ENCODE peak calls at places on chromosomes 13 and 19, in six cellular contexts. Z is CD8-positive, alpha-beta memory T cell; J is dorsolateral prefrontal cortex; E is endothelial cell of umbilical vein; O is body of pancreas; L is ovary. Q is an unnamed sample.
A peak's percentile ranks its signal among the peaks of the same experiment; 100 is the strongest.

GRCh38 chr19:12628040-12629022 is 17.6 kb downstream of the ZNF791 start:
- DNase-seq in Z (no peak), J (no peak), E (no peak), O (no peak), L (no peak), Q (no peak)

GRCh38 chr19:4444765-4445741 is 12.5 kb downstream of the UBXN6 start:
- DNase-seq in Z (no peak), J (no peak), E (no peak), O (no peak), L (no peak), Q (no peak)

GRCh38 chr19:4868286-4868834 is 893 bp upstream of the PLIN3 start:
- DNase-seq in Z (no peak), J (no peak), E (no peak), O (no peak), L (no peak), Q (no peak)

GRCh38 chr19:5947435-5947834 is 30.5 kb downstream of the RANBP3 start:
- DNase-seq in Z (no peak), J (peak; percentile 83), E (no peak), O (peak; percentile 53), L (no peak), Q (peak; percentile 72)

GRCh38 chr13:81048026-81048461 is 707.1 kb upstream of the SPRY2 start:
- DNase-seq in Z (no peak), J (no peak), E (no peak), O (no peak), L (no peak), Q (peak; percentile 25)

GRCh38 chr19:16315825-16316505 is 8.7 kb upstream of the KLF2 start:
- DNase-seq in Z (no peak), J (no peak), E (no peak), O (peak; percentile 25), L (peak; percentile 76), Q (peak; percentile 96)

GRCh38 chr19:4730740-4731171 is 7.1 kb upstream of the DPP9 start:
- DNase-seq in Z (peak; percentile 79), J (no peak), E (peak; percentile 19), O (peak; percentile 45), L (no peak), Q (no peak)

GRCh38 chr13:71587778-71588177 is 279.2 kb downstream of the DACH1 start:
- DNase-seq in Z (no peak), J (no peak), E (no peak), O (no peak), L (no peak), Q (no peak)

GRCh38 chr19:29831686-29832085 is 19.9 kb downstream of the CCNE1 start:
- DNase-seq in Z (no peak), J (no peak), E (no peak), O (no peak), L (no peak), Q (no peak)

GRCh38 chr13:110006304-110006703 is 219.9 kb upstream of the IRS2 start:
- DNase-seq in Z (no peak), J (no peak), E (no peak), O (peak; percentile 10), L (no peak), Q (no peak)

GRCh38 chr19:21848706-21849105 is 12.7 kb upstream of the ZNF43 start:
- DNase-seq in Z (no peak), J (no peak), E (no peak), O (no peak), L (no peak), Q (no peak)

GRCh38 chr13:50080158-50080855 is 65.1 kb downstream of the KCNRG start:
- DNase-seq in Z (peak; percentile 56), J (no peak), E (peak; percentile 63), O (peak; percentile 22), L (peak; percentile 22), Q (no peak)

GRCh38 chr13:85543144-85543543 is 256.1 kb downstream of the SLITRK6 start:
- DNase-seq in Z (no peak), J (no peak), E (no peak), O (no peak), L (no peak), Q (no peak)

GRCh38 chr19:15820646-15821045 is 5.2 kb upstream of the OR10H1 start:
- DNase-seq in Z (no peak), J (no peak), E (no peak), O (no peak), L (no peak), Q (no peak)

GRCh38 chr13:75803175-75803611 is 167.1 kb downstream of the LMO7 start:
- DNase-seq in Z (no peak), J (no peak), E (peak; percentile 24), O (peak; percentile 47), L (no peak), Q (no peak)

GRCh38 chr19:5537870-5538269 is 29.9 kb downstream of the TINCR start:
- DNase-seq in Z (no peak), J (no peak), E (no peak), O (no peak), L (no peak), Q (no peak)

GRCh38 chr19:43711751-43712355 is 4.0 kb upstream of the IRGC start:
- DNase-seq in Z (no peak), J (no peak), E (no peak), O (no peak), L (no peak), Q (no peak)

GRCh38 chr19:5111051-5111450 is 142.1 kb downstream of the KDM4B start:
- DNase-seq in Z (no peak), J (no peak), E (no peak), O (no peak), L (no peak), Q (no peak)

GRCh38 chr19:46489445-46490272 is 6.0 kb downstream of the PNMA8B start:
- DNase-seq in Z (no peak), J (peak; percentile 68), E (peak; percentile 25), O (peak; percentile 38), L (peak; percentile 68), Q (no peak)

GRCh38 chr19:17183271-17183757 is 31.8 kb upstream of the USE1 start:
- DNase-seq in Z (no peak), J (no peak), E (no peak), O (no peak), L (no peak), Q (no peak)

GRCh38 chr19:16041571-16042386 is 34.5 kb upstream of the TPM4 start:
- DNase-seq in Z (peak; percentile 80), J (peak; percentile 79), E (peak; percentile 74), O (peak; percentile 84), L (peak; percentile 90), Q (no peak)

GRCh38 chr19:4575267-4575793 is 15.8 kb upstream of the SEMA6B start:
- DNase-seq in Z (no peak), J (no peak), E (peak; percentile 97), O (peak; percentile 51), L (peak; percentile 63), Q (peak; percentile 98)

GRCh38 chr19:6164906-6165531 is 29.6 kb downstream of the ACSBG2 start:
- DNase-seq in Z (no peak), J (no peak), E (no peak), O (no peak), L (no peak), Q (no peak)

GRCh38 chr13:67063036-67063435 is 167.1 kb downstream of the PCDH9 start:
- DNase-seq in Z (no peak), J (no peak), E (no peak), O (no peak), L (no peak), Q (no peak)

DNA sequence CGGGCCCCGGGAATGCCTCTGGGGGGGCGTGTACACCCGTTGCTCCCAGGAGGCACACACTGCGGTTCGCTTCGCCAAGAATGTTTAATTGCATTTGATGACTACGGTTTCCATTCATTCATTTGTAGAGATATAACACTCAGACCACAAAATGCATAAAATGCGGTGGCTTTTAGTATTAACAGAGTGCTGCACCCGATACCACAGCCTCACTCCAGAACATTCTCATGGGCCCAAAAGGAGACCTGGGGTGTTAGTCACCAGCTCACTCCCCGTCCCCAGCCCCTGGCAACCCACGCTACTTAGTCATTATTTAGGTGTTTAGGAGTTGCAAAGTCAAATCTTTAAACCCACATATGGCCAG is 21.8 kb downstream of the HCN2 start:
- DNase-seq in Z (peak; percentile 70), J (no peak), E (no peak), O (no peak), L (no peak), Q (peak; percentile 94)
- H3K4me3 ChIP-seq in Z (peak overlapping the region; percentile 83), J (no peak overlapping the region), E (no peak overlapping the region), O (no peak overlapping the region), L (no peak overlapping the region), Q (no peak overlapping the region)

GRCh38 chr19:42421101-42421500 is 6.1 kb downstream of the LIPE start:
- DNase-seq in Z (peak; percentile 9), J (no peak), E (no peak), O (peak; percentile 1), L (no peak), Q (no peak)

GRCh38 chr19:42422576-42423461 is 4.4 kb downstream of the LIPE start:
- DNase-seq in Z (peak; percentile 77), J (peak; percentile 71), E (no peak), O (no peak), L (peak; percentile 73), Q (no peak)

GRCh38 chr19:42422092-42422575 is 5.1 kb downstream of the LIPE start:
- DNase-seq in Z (peak; percentile 36), J (no peak), E (no peak), O (no peak), L (no peak), Q (no peak)

GRCh38 chr19:42420055-42420544 is 7.1 kb downstream of the LIPE start:
- DNase-seq in Z (peak; percentile 82), J (no peak), E (peak; percentile 36), O (peak; percentile 68), L (no peak), Q (no peak)

DNA sequence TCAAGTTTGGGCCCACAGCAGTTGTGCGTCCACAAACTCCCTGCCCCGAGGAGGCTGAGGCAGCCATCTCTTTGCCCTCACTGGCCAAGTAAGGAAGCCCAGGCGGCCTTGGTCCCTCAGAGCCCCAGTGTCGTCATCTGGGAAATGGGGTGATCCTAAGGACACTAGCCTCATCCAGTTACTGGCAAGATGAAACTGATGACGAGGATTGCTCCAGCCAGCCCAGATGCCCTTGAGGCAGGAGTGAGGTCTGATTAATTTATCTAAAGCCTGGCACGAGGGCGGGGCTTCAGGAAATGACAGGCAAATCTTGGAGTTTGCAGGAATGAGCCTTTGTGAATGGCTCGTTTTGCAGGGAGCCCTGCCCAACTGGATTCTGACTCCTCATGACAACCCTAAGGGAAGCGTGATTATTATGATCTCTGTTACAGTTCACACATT is 5.6 kb downstream of the LIPE start:
- DNase-seq in Z (peak; percentile 42), J (no peak), E (peak; percentile 35), O (peak; percentile 72), L (no peak), Q (no peak)
- H3K4me3 ChIP-seq in Z (no peak overlapping the region), J (no peak overlapping the region), E (no peak overlapping the region), O (no peak overlapping the region), L (no peak overlapping the region), Q (no peak overlapping the region)

DNA sequence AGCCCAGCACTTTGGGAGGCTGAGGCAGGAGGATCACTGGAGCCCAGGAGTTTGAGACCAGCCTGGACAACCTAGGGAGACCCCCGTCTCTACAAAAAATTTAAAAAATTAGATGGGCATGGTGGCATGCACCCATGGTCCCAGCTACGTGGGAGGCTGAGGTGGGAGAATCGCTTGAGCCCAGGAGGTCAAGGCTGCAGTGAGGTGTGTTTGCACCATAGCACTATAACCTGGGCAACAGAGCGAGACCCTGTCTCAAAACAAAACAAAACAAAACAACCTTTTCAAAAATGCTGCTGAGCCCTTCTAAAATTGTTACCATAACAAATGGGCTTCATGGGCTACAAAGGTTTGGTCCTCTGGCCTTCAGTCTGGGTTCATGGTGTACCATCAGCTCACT is 13.1 kb upstream of the FBXO17 start:
- DNase-seq in Z (no peak), J (no peak), E (no peak), O (no peak), L (no peak), Q (no peak)
- H3K4me3 ChIP-seq in Z (no peak overlapping the region), J (no peak overlapping the region), E (no peak overlapping the region), O (no peak overlapping the region), L (no peak overlapping the region), Q (no peak overlapping the region)

GRCh38 chr19:7636691-7637373 is at the start of gene STXBP2:
- DNase-seq in Z (peak; percentile 95), J (no peak), E (peak; percentile 34), O (peak; percentile 94), L (peak; percentile 49), Q (no peak)
- H3K4me3 ChIP-seq in Z (peak within 1 kb of the TSS; percentile 79), J (no peak within 1 kb of the TSS), E (peak within 1 kb of the TSS; percentile 62), O (peak within 1 kb of the TSS; percentile 73), L (peak within 1 kb of the TSS; percentile 40), Q (peak within 1 kb of the TSS; percentile 25)

Q was measured in skeletal muscle cell.